ENCODE peak calls at places on chromosomes 5 and 9, in six cellular contexts. V, D, R, F, K and N are unnamed samples.

GRCh38 chr5:16057277-16057676 is 122.3 kb downstream of the MARCHF11 start:
- DNase-seq in R (no peak), V (no peak), F (no peak), K (no peak), D (no peak), N (no peak)

GRCh38 chr5:926416-927171 is 33.9 kb downstream of the TRIP13 start:
- DNase-seq in F (peak), V (peak), D (peak), K (peak), R (no peak), N (peak)

GRCh38 chr9:104872959-104873850 is 54.8 kb downstream of the ABCA1 start:
- DNase-seq in R (no peak), F (no peak), D (no peak), K (no peak), V (no peak), N (no peak)

GRCh38 chr5:108989761-108990392 is 242.2 kb downstream of the FER start:
- DNase-seq in R (no peak), K (no peak), D (no peak), F (no peak), V (no peak), N (no peak)

GRCh38 chr9:133115604-133116345 is 5.3 kb downstream of the RALGDS start:
- DNase-seq in D (peak), K (peak), F (no peak), R (peak), V (peak), N (peak)

GRCh38 chr9:87494970-87495471 is 2.6 kb upstream of the DAPK1 start:
- DNase-seq in R (peak), V (no peak), D (peak), K (no peak), F (no peak), N (no peak)

GRCh38 chr5:149500922-149501582 is 50.2 kb downstream of the CSNK1A1 start:
- DNase-seq in K (no peak), R (no peak), D (no peak), F (no peak), V (no peak), N (no peak)

GRCh38 chr5:55860268-55860667 is 9.1 kb downstream of the IL31RA start:
- DNase-seq in V (no peak), D (no peak), F (no peak), R (no peak), K (no peak), N (no peak)

GRCh38 chr5:169356181-169356580 is 55.2 kb upstream of the SLIT3 start:
- DNase-seq in R (no peak), K (no peak), F (no peak), D (no peak), V (no peak), N (no peak)

GRCh38 chr5:74290634-74291033 is 349.9 kb downstream of the ENC1 start:
- DNase-seq in F (no peak), V (no peak), R (no peak), D (no peak), K (no peak), N (no peak)

GRCh38 chr9:93962561-93963440 is 7.6 kb upstream of the BARX1 start:
- DNase-seq in V (peak), R (peak), D (peak), F (peak), K (peak), N (peak)

GRCh38 chr5:431001-431710 is 11.8 kb upstream of the EXOC3 start:
- DNase-seq in F (peak), D (peak), K (peak), V (peak), R (peak), N (peak)

GRCh38 chr5:19927170-19927569 is 60.8 kb downstream of the CDH18 start:
- DNase-seq in D (no peak), K (no peak), V (no peak), R (no peak), F (no peak), N (no peak)

GRCh38 chr9:98074119-98074990 is 17.8 kb downstream of the NANS start:
- DNase-seq in V (peak), R (peak), K (peak), D (peak), F (peak), N (peak)

GRCh38 chr5:106262395-106262794 is 1408.3 kb downstream of the EFNA5 start:
- DNase-seq in R (no peak), D (no peak), F (no peak), K (no peak), V (no peak), N (no peak)

GRCh38 chr9:126491256-126491879 is 122.4 kb upstream of the LMX1B start:
- DNase-seq in F (no peak), D (peak), R (no peak), V (peak), K (peak), N (peak)

GRCh38 chr5:57834829-57835554 is 352.4 kb upstream of the ACTBL2 start:
- DNase-seq in V (no peak), D (no peak), F (no peak), K (no peak), R (peak), N (no peak)

GRCh38 chr9:127521919-127522304 is 70.6 kb downstream of the LRSAM1 start:
- DNase-seq in V (no peak), F (no peak), K (no peak), D (no peak), R (no peak), N (no peak)

GRCh38 chr5:15191012-15191411 is 309.0 kb upstream of the FBXL7 start:
- DNase-seq in F (no peak), D (no peak), K (no peak), R (no peak), V (no peak), N (no peak)

DNA sequence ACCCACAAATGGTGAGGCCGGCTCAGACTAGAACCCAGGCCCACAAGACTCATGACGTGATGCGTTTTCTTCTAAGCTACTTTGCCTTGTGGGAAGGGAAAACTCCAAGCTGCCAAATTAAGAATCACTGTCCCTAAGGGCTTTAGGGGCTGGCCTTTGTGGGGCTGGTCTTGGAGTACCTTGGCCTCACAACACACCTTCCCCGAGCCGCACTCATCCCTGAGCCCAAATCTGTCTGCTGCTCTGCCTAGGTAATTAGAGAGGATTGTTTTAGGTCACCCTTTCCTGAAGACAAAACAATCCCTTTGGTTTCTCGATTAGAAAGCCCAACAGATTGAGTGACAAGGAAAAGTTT is 137.3 kb downstream of the SEMA6A start:
- DNase-seq in V (no peak), F (no peak), R (peak), K (no peak), D (no peak), N (no peak)
- TF ChIP-seq CTCF in V (no peak), F (no peak), R (no peak), K (no peak), D (no peak), N (no peak)

GRCh38 chr5:76717222-76718083 is 1.5 kb downstream of the F2R start:
- DNase-seq in D (no peak), V (no peak), F (no peak), K (no peak), R (no peak), N (no peak)

GRCh38 chr5:76715484-76715733 is 517 bp upstream of the F2R start:
- DNase-seq in V (peak), R (no peak), K (no peak), F (no peak), D (no peak), N (peak)

GRCh38 chr5:76715734-76716455 is at the start of gene F2R:
- DNase-seq in V (peak), R (peak), D (peak), F (peak), K (peak), N (peak)

GRCh38 chr5:76714771-76715483 is 999 bp upstream of the F2R start:
- DNase-seq in R (no peak), V (peak), D (no peak), F (no peak), K (peak), N (peak)

GRCh38 chr5:76716456-76717157 is 681 bp downstream of the F2R start:
- DNase-seq in V (no peak), F (no peak), R (peak), D (peak), K (peak), N (no peak)
- TF ChIP-seq CTCF in V (no peak), F (no peak), R (no peak), D (no peak), K (no peak), N (no peak)

GRCh38 chr5:180813418-180813817 is 10.8 kb upstream of the MGAT1 start:
- DNase-seq in K (no peak), D (no peak), R (no peak), F (no peak), V (no peak), N (no peak)
- TF ChIP-seq CTCF in K (no peak), D (no peak), R (no peak), F (no peak), V (peak), N (peak)

DNA sequence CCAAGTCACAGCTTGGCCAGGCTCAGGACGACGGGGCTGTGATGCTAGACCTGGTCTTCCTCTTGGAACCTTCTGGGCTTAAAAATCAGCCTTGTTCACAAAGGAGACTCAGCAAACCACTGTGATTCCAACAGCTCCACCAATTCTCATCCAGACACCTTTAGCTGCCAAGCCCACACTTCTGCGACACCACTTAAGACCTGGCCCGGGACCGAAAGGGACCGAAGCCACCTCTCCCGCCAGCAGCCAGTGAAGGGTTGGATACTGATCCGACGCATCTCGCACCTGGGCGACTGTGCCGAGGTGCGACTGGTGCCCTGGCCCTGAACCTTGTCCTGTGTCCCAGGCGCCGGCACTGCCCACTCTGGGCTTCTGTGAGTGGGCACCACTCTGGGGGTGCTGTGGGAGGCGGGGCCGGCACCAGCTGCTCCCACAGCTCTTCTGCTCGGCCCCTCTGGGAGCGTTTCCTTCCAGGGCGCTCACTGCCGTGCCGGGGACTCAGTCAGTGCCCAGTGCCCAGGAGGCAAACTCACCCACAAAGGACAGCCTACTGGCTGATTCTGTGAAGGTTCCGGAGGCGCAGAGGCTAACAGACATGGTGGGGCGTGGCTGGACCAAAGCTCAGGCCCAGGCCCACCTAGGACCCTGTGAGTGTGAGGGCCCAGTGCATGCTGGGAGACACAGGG is 50.9 kb downstream of the EXD3 start:
- DNase-seq in V (no peak), D (no peak), F (no peak), K (peak), R (no peak), N (no peak)
- TF ChIP-seq CTCF in V (no peak), D (no peak), F (no peak), K (no peak), R (no peak), N (no peak)

GRCh38 chr5:44935871-44936270 is 127.1 kb downstream of the MRPS30 start:
- DNase-seq in K (no peak), D (no peak), F (no peak), V (no peak), R (no peak), N (no peak)

GRCh38 chr5:44933686-44934085 is 124.9 kb downstream of the MRPS30 start:
- DNase-seq in R (no peak), F (no peak), K (no peak), V (no peak), D (no peak), N (no peak)

GRCh38 chr5:44932922-44933585 is 124.3 kb downstream of the MRPS30 start:
- DNase-seq in D (peak), F (no peak), K (no peak), V (peak), R (no peak), N (peak)

DNA sequence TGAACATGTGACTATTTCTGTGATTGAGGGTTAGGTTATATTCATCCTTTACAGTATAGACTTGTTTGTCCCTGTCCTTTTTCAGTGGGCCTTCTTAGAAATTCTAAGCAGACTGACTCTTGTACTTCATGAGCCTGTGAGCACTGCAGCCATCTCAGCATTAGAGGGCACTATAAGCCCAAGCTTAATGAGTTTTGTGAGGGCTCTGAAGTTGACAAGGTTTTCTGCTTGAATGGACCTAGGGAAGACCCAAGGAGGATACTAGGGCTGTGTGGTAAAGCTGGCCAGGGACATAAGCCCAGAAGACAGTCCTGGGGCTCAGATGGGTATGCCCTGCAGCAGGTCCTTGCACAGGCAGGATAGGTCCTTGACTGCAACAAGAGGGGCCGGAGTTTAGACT is 126.5 kb downstream of the MRPS30 start:
- DNase-seq in F (no peak), K (no peak), V (no peak), R (peak), D (no peak), N (no peak)
- TF ChIP-seq CTCF in F (peak), K (no peak), V (peak), R (peak), D (no peak), N (no peak)

GRCh38 chr5:115262405-115263247 is at the start of gene PGGT1B:
- DNase-seq in F (peak), K (peak), R (peak), D (peak), V (peak), N (peak)
- TF ChIP-seq CTCF in F (no peak), K (no peak), R (no peak), D (no peak), V (no peak), N (no peak)

DNA sequence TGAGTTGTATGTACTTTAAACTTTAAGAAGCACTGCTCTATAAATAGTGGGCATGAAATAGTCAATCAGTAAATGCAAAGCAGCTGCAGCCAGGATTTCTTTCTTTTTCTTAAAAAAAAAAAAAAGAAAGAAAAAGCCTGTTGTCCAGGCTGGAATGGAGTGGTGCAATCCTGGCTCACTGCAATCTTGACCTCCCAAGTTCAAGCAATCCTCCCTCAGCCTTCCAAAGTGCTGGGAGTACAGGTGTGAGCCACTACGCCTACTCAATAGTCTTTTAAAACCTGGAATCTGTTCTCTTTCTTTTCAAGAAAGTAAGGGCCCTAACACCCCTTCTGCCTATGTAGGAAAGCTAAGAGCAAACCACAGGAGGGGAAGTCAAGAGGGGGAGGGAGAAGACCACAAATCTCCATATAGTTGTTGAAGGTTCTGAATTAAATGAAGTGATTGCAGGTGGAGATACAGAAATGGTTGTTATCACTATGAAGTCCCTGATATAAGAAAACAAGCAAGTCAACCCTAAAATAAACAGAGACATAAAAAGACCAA is 20.6 kb upstream of the TPD52L3 start:
- DNase-seq in K (no peak), R (no peak), F (no peak), V (no peak), D (no peak), N (no peak)
- TF ChIP-seq CTCF in K (no peak), R (no peak), F (no peak), V (no peak), D (no peak), N (no peak)

DNA sequence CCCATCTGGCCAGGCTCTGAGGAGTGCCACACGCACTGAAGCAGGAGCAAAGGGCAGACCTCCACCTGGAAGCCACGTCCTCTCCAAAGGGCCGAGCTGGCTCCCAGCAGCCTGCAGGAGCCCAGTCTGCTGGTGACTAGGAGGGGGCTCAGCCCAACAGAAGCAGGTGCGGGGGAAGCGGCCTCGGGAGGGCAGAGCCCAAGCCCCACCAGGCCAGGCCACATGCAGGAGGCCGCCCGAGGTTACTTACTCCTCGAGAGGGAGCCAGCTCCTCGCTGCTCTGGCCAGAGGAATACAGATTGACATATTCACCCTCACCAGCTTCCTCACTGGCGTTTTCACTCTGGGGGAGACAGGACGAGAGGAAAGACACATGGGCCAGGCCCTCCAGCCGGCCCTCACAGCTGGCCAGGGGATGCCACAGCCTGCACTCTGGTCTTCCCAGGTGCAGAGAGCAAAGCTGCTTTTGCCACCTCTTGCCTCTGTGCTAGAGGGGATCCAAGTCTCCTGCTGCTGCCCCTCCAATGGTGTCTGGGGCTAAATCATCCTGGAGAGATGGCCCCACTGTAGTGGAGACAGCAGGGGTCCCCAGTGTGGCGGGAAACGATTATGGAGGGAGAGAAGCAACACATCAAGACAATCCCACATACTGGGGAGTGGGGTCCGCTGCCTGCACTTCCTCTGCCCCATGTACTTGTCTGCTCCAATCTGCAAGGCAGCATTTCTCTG is 58.6 kb downstream of the PRRT1B start:
- DNase-seq in R (no peak), V (no peak), F (no peak), K (no peak), D (no peak), N (no peak)
- TF ChIP-seq CTCF in R (no peak), V (no peak), F (no peak), K (no peak), D (no peak), N (no peak)

GRCh38 chr5:128083811-128084227 is 253 bp downstream of the SLC12A2 start:
- DNase-seq in F (peak), K (peak), R (no peak), D (no peak), V (peak), N (peak)

GRCh38 chr5:128084228-128085167 is 932 bp downstream of the SLC12A2 start:
- DNase-seq in K (peak), D (peak), F (peak), V (peak), R (peak), N (peak)

GRCh38 chr5:128082551-128083032 is 974 bp upstream of the SLC12A2 start:
- DNase-seq in K (no peak), F (no peak), R (no peak), V (no peak), D (no peak), N (no peak)

GRCh38 chr5:128083033-128083810 is at the start of gene SLC12A2:
- DNase-seq in R (peak), V (peak), K (peak), F (peak), D (peak), N (peak)

DNA sequence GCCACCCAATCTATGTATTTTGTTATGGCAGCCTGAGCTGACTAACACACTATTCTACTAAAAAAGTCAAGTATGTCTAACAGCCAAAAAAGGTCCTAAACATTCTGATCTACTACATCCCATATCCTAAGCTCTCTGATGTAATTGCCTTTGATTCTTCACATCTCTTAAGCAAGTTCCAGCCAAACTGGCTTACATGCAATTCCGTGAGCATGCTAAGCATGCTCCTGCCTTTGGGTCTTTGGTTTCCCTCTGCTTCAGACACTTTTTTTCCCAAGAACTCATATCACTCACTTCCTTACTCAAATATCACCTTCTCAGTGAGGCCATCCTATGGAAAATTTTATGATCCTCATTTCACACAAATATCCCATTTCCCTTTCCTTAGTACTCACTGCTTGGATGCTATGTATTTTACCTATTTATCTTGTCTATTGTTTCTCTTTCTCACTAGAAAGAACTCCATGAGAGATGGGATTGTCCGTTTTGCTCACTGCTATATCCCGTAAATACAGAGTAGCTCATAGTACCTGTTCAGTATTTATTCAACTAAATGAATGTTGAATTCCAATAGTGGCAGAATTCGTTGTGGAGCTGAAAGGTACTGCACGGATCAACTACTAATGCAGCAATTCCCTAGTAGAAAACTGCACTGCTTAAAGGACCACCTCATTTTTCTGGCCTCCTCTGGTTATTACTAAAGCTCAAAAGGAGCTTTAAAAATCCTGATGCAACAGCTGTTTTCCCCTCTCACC is 2.3 kb upstream of the SLC12A2 start:
- DNase-seq in K (no peak), D (no peak), R (no peak), F (no peak), V (no peak), N (no peak)
- TF ChIP-seq CTCF in K (peak), D (no peak), R (no peak), F (peak), V (no peak), N (no peak)

DNA sequence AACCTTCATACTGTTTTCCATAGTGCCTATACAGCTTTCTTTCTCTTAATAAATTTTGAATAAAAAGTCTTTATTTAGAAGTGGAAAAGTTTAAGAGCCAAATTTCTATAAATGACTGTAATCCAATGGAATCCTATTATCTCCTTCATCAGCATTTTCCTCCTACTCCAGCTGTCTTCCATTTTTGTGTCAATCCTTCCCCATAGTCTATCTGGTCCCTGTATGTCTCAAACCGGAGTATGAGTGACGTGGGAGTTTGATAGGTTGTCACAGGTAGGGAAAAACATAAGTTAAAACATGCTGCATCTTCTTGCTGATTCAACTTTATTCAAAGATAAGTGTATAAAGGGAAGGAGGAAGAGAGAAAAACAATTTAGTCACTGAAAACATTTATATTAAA is 70.4 kb downstream of the ADAMTS6 start:
- DNase-seq in K (no peak), V (no peak), R (no peak), F (no peak), D (no peak), N (no peak)
- TF ChIP-seq CTCF in K (no peak), V (no peak), R (no peak), F (no peak), D (no peak), N (no peak)